ENCODE peak calls at places on chromosomes 16 and 17, in nine cellular contexts. One of them, this sample, is unnamed.

GRCh38 chr17:64205804-64206203 is 57.3 kb downstream of the TEX2 start:
- DNase-seq in A549: no peak
- DNase-seq in colonic mucosa: no peak
- DNase-seq in body of pancreas: no peak
- DNase-seq in lung: no peak
- DNase-seq in ovary: no peak
- DNase-seq in esophagus muscularis mucosa: no peak
- DNase-seq in kidney: no peak
- DNase-seq in OCI-LY7: no peak
- DNase-seq in this sample: no peak

GRCh38 chr16:386641-387156 is 4.9 kb upstream of the PGAP6 start:
- DNase-seq in A549: no peak
- DNase-seq in colonic mucosa: no peak
- DNase-seq in body of pancreas: no peak
- DNase-seq in lung: no peak
- DNase-seq in ovary: no peak
- DNase-seq in esophagus muscularis mucosa: no peak
- DNase-seq in kidney: no peak
- DNase-seq in OCI-LY7: no peak
- DNase-seq in this sample: no peak

GRCh38 chr17:15406081-15406480 is 61.3 kb downstream of the CDRT4 start:
- DNase-seq in A549: no peak
- DNase-seq in colonic mucosa: no peak
- DNase-seq in body of pancreas: no peak
- DNase-seq in lung: no peak
- DNase-seq in ovary: no peak
- DNase-seq in esophagus muscularis mucosa: no peak
- DNase-seq in kidney: no peak
- DNase-seq in OCI-LY7: no peak
- DNase-seq in this sample: no peak

GRCh38 chr17:13784466-13784865 is 182.7 kb upstream of the HS3ST3A1 start:
- DNase-seq in A549: no peak
- DNase-seq in colonic mucosa: no peak
- DNase-seq in body of pancreas: no peak
- DNase-seq in lung: no peak
- DNase-seq in ovary: no peak
- DNase-seq in esophagus muscularis mucosa: peak
- DNase-seq in kidney: no peak
- DNase-seq in OCI-LY7: no peak
- DNase-seq in this sample: no peak

GRCh38 chr17:19018600-19018950 is 14.0 kb upstream of the FAM83G start:
- DNase-seq in A549: no peak
- DNase-seq in colonic mucosa: no peak
- DNase-seq in body of pancreas: no peak
- DNase-seq in lung: no peak
- DNase-seq in ovary: no peak
- DNase-seq in esophagus muscularis mucosa: no peak
- DNase-seq in kidney: peak
- DNase-seq in OCI-LY7: no peak
- DNase-seq in this sample: no peak

GRCh38 chr16:57367111-57367752 is 5.1 kb upstream of the CX3CL1 start:
- DNase-seq in A549: no peak
- DNase-seq in colonic mucosa: no peak
- DNase-seq in body of pancreas: peak
- DNase-seq in lung: no peak
- DNase-seq in ovary: no peak
- DNase-seq in esophagus muscularis mucosa: peak
- DNase-seq in kidney: peak
- DNase-seq in OCI-LY7: no peak
- DNase-seq in this sample: no peak

GRCh38 chr16:14193316-14193871 is 122.3 kb downstream of the MRTFB start:
- DNase-seq in A549: no peak
- DNase-seq in colonic mucosa: no peak
- DNase-seq in body of pancreas: no peak
- DNase-seq in lung: no peak
- DNase-seq in ovary: no peak
- DNase-seq in esophagus muscularis mucosa: no peak
- DNase-seq in kidney: no peak
- DNase-seq in OCI-LY7: peak
- DNase-seq in this sample: no peak

GRCh38 chr16:87263418-87264052 is 53.7 kb downstream of the C16orf95 start:
- DNase-seq in A549: no peak
- DNase-seq in colonic mucosa: peak
- DNase-seq in body of pancreas: no peak
- DNase-seq in lung: no peak
- DNase-seq in ovary: no peak
- DNase-seq in esophagus muscularis mucosa: no peak
- DNase-seq in kidney: no peak
- DNase-seq in OCI-LY7: no peak
- DNase-seq in this sample: no peak

GRCh38 chr16:66081967-66082366 is 284.5 kb upstream of the CDH5 start:
- DNase-seq in A549: peak
- DNase-seq in colonic mucosa: no peak
- DNase-seq in body of pancreas: no peak
- DNase-seq in lung: no peak
- DNase-seq in ovary: no peak
- DNase-seq in esophagus muscularis mucosa: peak
- DNase-seq in kidney: no peak
- DNase-seq in OCI-LY7: no peak
- DNase-seq in this sample: no peak

DNA sequence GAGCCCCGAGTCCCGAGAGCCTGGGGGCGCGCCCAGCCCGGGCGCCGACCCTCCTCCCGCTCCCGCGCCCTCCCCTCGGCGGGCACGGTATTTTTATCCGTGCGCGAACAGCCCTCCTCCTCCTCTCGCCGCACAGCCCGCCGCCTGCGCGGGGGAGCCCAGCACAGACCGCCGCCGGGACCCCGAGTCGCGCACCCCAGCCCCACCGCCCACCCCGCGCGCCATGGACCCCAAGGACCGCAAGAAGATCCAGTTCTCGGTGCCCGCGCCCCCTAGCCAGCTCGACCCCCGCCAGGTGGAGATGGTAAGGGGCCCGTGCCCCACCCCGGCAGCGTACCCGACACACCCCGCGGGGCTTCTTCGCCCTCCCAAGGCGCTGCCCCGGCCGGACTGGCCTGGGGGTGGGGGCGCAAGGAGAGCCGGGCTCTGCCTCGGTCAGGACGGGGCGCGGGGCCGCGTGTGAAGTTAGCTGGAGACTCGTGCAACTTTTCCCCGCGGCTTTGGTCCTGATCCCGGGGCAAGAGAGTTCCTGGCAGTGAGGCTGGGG is 491 bp downstream of the PPP1R1B start:
- DNase-seq in A549: no peak
- DNase-seq in colonic mucosa: no peak
- DNase-seq in body of pancreas: no peak
- DNase-seq in lung: no peak
- DNase-seq in ovary: no peak
- DNase-seq in esophagus muscularis mucosa: no peak
- DNase-seq in kidney: no peak
- DNase-seq in OCI-LY7: no peak
- DNase-seq in this sample: no peak
- H3K4me3 ChIP-seq in A549: peak
- H3K4me3 ChIP-seq in colonic mucosa: peak
- H3K4me3 ChIP-seq in body of pancreas: peak
- H3K4me3 ChIP-seq in lung: no peak
- H3K4me3 ChIP-seq in ovary: peak
- H3K4me3 ChIP-seq in esophagus muscularis mucosa: peak
- H3K4me3 ChIP-seq in kidney: no peak
- H3K4me3 ChIP-seq in OCI-LY7: no peak
- H3K4me3 ChIP-seq in this sample: peak

GRCh38 chr17:47966079-47966519 is 4.8 kb upstream of the CDK5RAP3 start:
- DNase-seq in A549: peak
- DNase-seq in colonic mucosa: peak
- DNase-seq in body of pancreas: peak
- DNase-seq in lung: no peak
- DNase-seq in ovary: no peak
- DNase-seq in esophagus muscularis mucosa: no peak
- DNase-seq in kidney: no peak
- DNase-seq in OCI-LY7: no peak
- DNase-seq in this sample: no peak

GRCh38 chr17:47969975-47970724 is 763 bp upstream of the CDK5RAP3 start:
- DNase-seq in A549: no peak
- DNase-seq in colonic mucosa: no peak
- DNase-seq in body of pancreas: no peak
- DNase-seq in lung: no peak
- DNase-seq in ovary: no peak
- DNase-seq in esophagus muscularis mucosa: no peak
- DNase-seq in kidney: no peak
- DNase-seq in OCI-LY7: no peak
- DNase-seq in this sample: no peak

GRCh38 chr17:47968836-47969235 is 2.1 kb upstream of the CDK5RAP3 start:
- DNase-seq in A549: no peak
- DNase-seq in colonic mucosa: no peak
- DNase-seq in body of pancreas: no peak
- DNase-seq in lung: no peak
- DNase-seq in ovary: no peak
- DNase-seq in esophagus muscularis mucosa: no peak
- DNase-seq in kidney: no peak
- DNase-seq in OCI-LY7: no peak
- DNase-seq in this sample: no peak

GRCh38 chr17:47970725-47971511 is at the start of gene CDK5RAP3:
- DNase-seq in A549: peak
- DNase-seq in colonic mucosa: peak
- DNase-seq in body of pancreas: peak
- DNase-seq in lung: peak
- DNase-seq in ovary: peak
- DNase-seq in esophagus muscularis mucosa: peak
- DNase-seq in kidney: peak
- DNase-seq in OCI-LY7: peak
- DNase-seq in this sample: peak

GRCh38 chr17:47967607-47968252 is 3.2 kb upstream of the CDK5RAP3 start:
- DNase-seq in A549: peak
- DNase-seq in colonic mucosa: no peak
- DNase-seq in body of pancreas: peak
- DNase-seq in lung: no peak
- DNase-seq in ovary: peak
- DNase-seq in esophagus muscularis mucosa: no peak
- DNase-seq in kidney: no peak
- DNase-seq in OCI-LY7: no peak
- DNase-seq in this sample: no peak
- H3K27ac ChIP-seq in A549: peak
- H3K27ac ChIP-seq in colonic mucosa: peak
- H3K27ac ChIP-seq in body of pancreas: peak
- H3K27ac ChIP-seq in lung: no peak
- H3K27ac ChIP-seq in ovary: no peak
- H3K27ac ChIP-seq in esophagus muscularis mucosa: no peak
- H3K27ac ChIP-seq in kidney: no peak
- H3K27ac ChIP-seq in OCI-LY7: no peak
- H3K27ac ChIP-seq in this sample: no peak

GRCh38 chr16:50593410-50594139 is 45.4 kb downstream of the NKD1 start:
- DNase-seq in A549: no peak
- DNase-seq in colonic mucosa: no peak
- DNase-seq in body of pancreas: no peak
- DNase-seq in lung: no peak
- DNase-seq in ovary: no peak
- DNase-seq in esophagus muscularis mucosa: no peak
- DNase-seq in kidney: no peak
- DNase-seq in OCI-LY7: no peak
- DNase-seq in this sample: no peak
- TF ChIP-seq CTCF in A549: no peak
- TF ChIP-seq CTCF in colonic mucosa: no peak
- TF ChIP-seq CTCF in body of pancreas: no peak
- TF ChIP-seq CTCF in lung: no peak
- TF ChIP-seq CTCF in ovary: no peak
- TF ChIP-seq CTCF in esophagus muscularis mucosa: peak
- TF ChIP-seq CTCF in kidney: no peak
- TF ChIP-seq CTCF in OCI-LY7: peak
- TF ChIP-seq CTCF in this sample: peak

GRCh38 chr17:78460176-78460675 is 81.8 kb downstream of the PGS1 start:
- DNase-seq in A549: no peak
- DNase-seq in colonic mucosa: no peak
- DNase-seq in body of pancreas: no peak
- DNase-seq in lung: no peak
- DNase-seq in ovary: no peak
- DNase-seq in esophagus muscularis mucosa: no peak
- DNase-seq in kidney: no peak
- DNase-seq in OCI-LY7: no peak
- DNase-seq in this sample: no peak

GRCh38 chr17:78460951-78461944 is 82.8 kb downstream of the PGS1 start:
- DNase-seq in A549: no peak
- DNase-seq in colonic mucosa: no peak
- DNase-seq in body of pancreas: no peak
- DNase-seq in lung: no peak
- DNase-seq in ovary: no peak
- DNase-seq in esophagus muscularis mucosa: no peak
- DNase-seq in kidney: no peak
- DNase-seq in OCI-LY7: no peak
- DNase-seq in this sample: no peak

GRCh38 chr17:78458091-78458490 is 79.6 kb downstream of the PGS1 start:
- DNase-seq in A549: no peak
- DNase-seq in colonic mucosa: no peak
- DNase-seq in body of pancreas: no peak
- DNase-seq in lung: no peak
- DNase-seq in ovary: no peak
- DNase-seq in esophagus muscularis mucosa: no peak
- DNase-seq in kidney: no peak
- DNase-seq in OCI-LY7: no peak
- DNase-seq in this sample: no peak

GRCh38 chr17:78459696-78460095 is 81.2 kb downstream of the PGS1 start:
- DNase-seq in A549: no peak
- DNase-seq in colonic mucosa: no peak
- DNase-seq in body of pancreas: no peak
- DNase-seq in lung: no peak
- DNase-seq in ovary: no peak
- DNase-seq in esophagus muscularis mucosa: no peak
- DNase-seq in kidney: no peak
- DNase-seq in OCI-LY7: no peak
- DNase-seq in this sample: no peak

GRCh38 chr17:78458739-78459335 is 80.4 kb downstream of the PGS1 start:
- DNase-seq in A549: no peak
- DNase-seq in colonic mucosa: no peak
- DNase-seq in body of pancreas: no peak
- DNase-seq in lung: no peak
- DNase-seq in ovary: no peak
- DNase-seq in esophagus muscularis mucosa: no peak
- DNase-seq in kidney: no peak
- DNase-seq in OCI-LY7: no peak
- DNase-seq in this sample: no peak
- H3K4me3 ChIP-seq in A549: no peak
- H3K4me3 ChIP-seq in colonic mucosa: no peak
- H3K4me3 ChIP-seq in body of pancreas: no peak
- H3K4me3 ChIP-seq in lung: no peak
- H3K4me3 ChIP-seq in ovary: no peak
- H3K4me3 ChIP-seq in esophagus muscularis mucosa: no peak
- H3K4me3 ChIP-seq in kidney: no peak
- H3K4me3 ChIP-seq in OCI-LY7: no peak
- H3K4me3 ChIP-seq in this sample: no peak

GRCh38 chr17:81564778-81565177 is 12.6 kb upstream of the FAAP100 start:
- DNase-seq in A549: no peak
- DNase-seq in colonic mucosa: no peak
- DNase-seq in body of pancreas: no peak
- DNase-seq in lung: no peak
- DNase-seq in ovary: no peak
- DNase-seq in esophagus muscularis mucosa: no peak
- DNase-seq in kidney: no peak
- DNase-seq in OCI-LY7: no peak
- DNase-seq in this sample: no peak
- H3K27ac ChIP-seq in A549: peak
- H3K27ac ChIP-seq in colonic mucosa: no peak
- H3K27ac ChIP-seq in body of pancreas: no peak
- H3K27ac ChIP-seq in lung: no peak
- H3K27ac ChIP-seq in ovary: no peak
- H3K27ac ChIP-seq in esophagus muscularis mucosa: peak
- H3K27ac ChIP-seq in kidney: no peak
- H3K27ac ChIP-seq in OCI-LY7: no peak
- H3K27ac ChIP-seq in this sample: no peak

This sample was measured in left ventricle myocardium inferior.